ENCODE peak calls at places on chromosomes 2 and 18, in five cellular contexts. M is CD8-positive, alpha-beta memory T cell; N is brain microvascular endothelial cell; Z is right atrium auricular region; C is heart left ventricle. R is an unnamed sample.

GRCh38 chr18:43648002-43648401 is 370.7 kb upstream of the SYT4 start:
- DNase-seq in M (no peak), N (no peak), Z (no peak), C (no peak), R (no peak)

GRCh38 chr2:56185101-56185581 is 1.4 kb downstream of the CCDC85A start:
- DNase-seq in M (no peak), N (no peak), Z (no peak), C (peak; percentile 66), R (no peak)

GRCh38 chr2:20744366-20745335 is 77.7 kb downstream of the GDF7 start:
- DNase-seq in M (no peak), N (no peak), Z (no peak), C (no peak), R (no peak)

GRCh38 chr2:223090540-223091235 is 38.7 kb downstream of the KCNE4 start:
- DNase-seq in M (no peak), N (no peak), Z (no peak), C (no peak), R (no peak)

GRCh38 chr2:159892990-159893389 is 95.0 kb upstream of the CD302 start:
- DNase-seq in M (no peak), N (no peak), Z (no peak), C (no peak), R (no peak)

GRCh38 chr18:34707670-34708069 is 2.4 kb upstream of the DTNA start:
- DNase-seq in M (no peak), N (peak; percentile 90), Z (peak; percentile 74), C (no peak), R (peak; percentile 73)

GRCh38 chr18:68608861-68609465 is 105.9 kb downstream of the TMX3 start:
- DNase-seq in M (no peak), N (no peak), Z (no peak), C (no peak), R (no peak)

GRCh38 chr2:96870631-96871255 is 863 bp upstream of the SEMA4C start:
- DNase-seq in M (peak; percentile 78), N (no peak), Z (no peak), C (peak; percentile 68), R (no peak)

GRCh38 chr2:201195329-201195728 is 12.4 kb downstream of the CASP10 start:
- DNase-seq in M (no peak), N (no peak), Z (no peak), C (no peak), R (no peak)

GRCh38 chr2:99150691-99151090 is 4.1 kb downstream of the TSGA10 start:
- DNase-seq in M (no peak), N (no peak), Z (no peak), C (no peak), R (no peak)

GRCh38 chr18:63188063-63188462 is 131.5 kb downstream of the BCL2 start:
- DNase-seq in M (no peak), N (no peak), Z (no peak), C (no peak), R (no peak)

GRCh38 chr2:145158051-145158586 is 638.2 kb upstream of the ZEB2 start:
- DNase-seq in M (no peak), N (peak; percentile 84), Z (peak; percentile 84), C (peak; percentile 57), R (peak; percentile 88)

GRCh38 chr2:65877331-65877791 is 445.0 kb upstream of the SPRED2 start:
- DNase-seq in M (no peak), N (no peak), Z (no peak), C (no peak), R (peak; percentile 5)

GRCh38 chr2:161586517-161587167 is 37.6 kb upstream of the SLC4A10 start:
- DNase-seq in M (peak; percentile 11), N (no peak), Z (no peak), C (no peak), R (peak; percentile 1)

GRCh38 chr2:88016086-88016947 is at the start of gene RNU2-63P:
- DNase-seq in M (peak; percentile 87), N (peak; percentile 89), Z (no peak), C (peak; percentile 83), R (peak; percentile 39)

GRCh38 chr2:219886615-219887014 is 259.2 kb downstream of the SLC4A3 start:
- DNase-seq in M (no peak), N (no peak), Z (no peak), C (no peak), R (no peak)

GRCh38 chr2:196586511-196586991 is 53.0 kb upstream of the CCDC150 start:
- DNase-seq in M (no peak), N (peak; percentile 93), Z (no peak), C (no peak), R (peak; percentile 74)

GRCh38 chr2:10452956-10453885 is 5.1 kb upstream of the ODC1 start:
- DNase-seq in M (no peak), N (no peak), Z (no peak), C (no peak), R (no peak)

GRCh38 chr2:108459441-108459840 is 10.4 kb downstream of the GCC2 start:
- DNase-seq in M (no peak), N (no peak), Z (no peak), C (no peak), R (no peak)

GRCh38 chr2:233835230-233836186 is 18.8 kb downstream of the HJURP start:
- DNase-seq in M (no peak), N (no peak), Z (no peak), C (no peak), R (no peak)

GRCh38 chr2:42569883-42570282 is 1.5 kb downstream of the MTA3 start:
- DNase-seq in M (peak; percentile 2), N (no peak), Z (no peak), C (no peak), R (no peak)

GRCh38 chr2:204479557-204479956 is 65.7 kb upstream of the PARD3B start:
- DNase-seq in M (no peak), N (peak; percentile 34), Z (no peak), C (no peak), R (no peak)

GRCh38 chr2:234451852-234452625 is 44.8 kb downstream of the ARL4C start:
- DNase-seq in M (peak; percentile 44), N (peak; percentile 93), Z (no peak), C (no peak), R (peak; percentile 93)

GRCh38 chr2:64865831-64866146 is 123.4 kb upstream of the SLC1A4 start:
- DNase-seq in M (no peak), N (no peak), Z (no peak), C (no peak), R (no peak)

GRCh38 chr18:13563390-13563805 is 163.0 kb downstream of the FAM210A start:
- DNase-seq in M (no peak), N (no peak), Z (no peak), C (no peak), R (no peak)

GRCh38 chr2:120693121-120693520 is 42.5 kb upstream of the GLI2 start:
- DNase-seq in M (no peak), N (peak; percentile 40), Z (no peak), C (no peak), R (no peak)

GRCh38 chr2:44389895-44390294 is 28.1 kb downstream of the CAMKMT start:
- DNase-seq in M (no peak), N (no peak), Z (no peak), C (no peak), R (no peak)

GRCh38 chr2:55108456-55108855 is 58.2 kb upstream of the RTN4 start:
- DNase-seq in M (no peak), N (no peak), Z (no peak), C (no peak), R (no peak)

GRCh38 chr2:56170988-56171387 is 12.8 kb upstream of the CCDC85A start:
- DNase-seq in M (no peak), N (no peak), Z (no peak), C (no peak), R (no peak)

GRCh38 chr18:35376393-35376741 is 770 bp downstream of the ZNF396 start:
- DNase-seq in M (peak; percentile 17), N (no peak), Z (no peak), C (peak; percentile 64), R (no peak)

DNA sequence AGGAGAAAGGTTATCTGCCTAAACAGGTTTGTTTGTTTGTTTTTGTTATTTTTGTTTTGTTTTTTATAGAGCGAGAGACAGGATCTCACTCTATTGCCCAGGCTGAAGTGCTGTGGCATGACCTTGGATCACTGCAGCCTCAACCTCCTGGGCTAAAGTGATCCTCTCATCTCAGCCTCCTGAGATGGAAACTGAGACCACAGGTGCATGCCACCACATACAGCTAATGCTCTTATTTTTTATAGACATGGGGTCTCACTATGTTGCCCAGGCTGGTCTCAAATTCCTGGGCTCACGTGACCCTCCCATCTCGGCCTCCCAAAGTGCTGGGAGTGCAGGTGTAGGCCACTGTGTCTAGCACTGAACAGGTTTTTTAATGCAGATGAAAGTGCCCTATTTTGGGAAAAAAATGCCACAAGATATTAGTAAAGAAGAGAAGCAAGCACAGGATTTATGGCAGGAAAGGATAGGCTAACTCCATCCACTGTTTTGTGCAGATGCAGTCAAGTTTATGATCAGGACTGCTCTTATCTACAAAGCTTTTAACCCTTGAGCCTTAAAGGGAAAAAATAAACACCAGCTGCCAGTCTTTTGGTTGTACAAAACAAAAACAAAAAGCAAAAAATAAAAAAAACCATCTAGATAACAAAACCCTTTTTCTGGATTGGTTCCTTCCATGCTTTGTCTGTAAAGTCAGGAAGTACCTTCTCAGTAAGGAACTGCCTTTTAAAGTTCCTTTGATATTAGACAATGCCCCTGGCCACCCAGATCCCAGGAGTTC is 29.4 kb downstream of the MAP4K3 start:
- DNase-seq in M (no peak), N (no peak), Z (no peak), C (no peak), R (no peak)
- H3K4me3 ChIP-seq in M (no peak overlapping the region), N (no peak overlapping the region), Z (no peak overlapping the region), C (no peak overlapping the region), R (no peak overlapping the region)

GRCh38 chr2:177101930-177102329 is 110.7 kb upstream of the HNRNPA3 start:
- DNase-seq in M (no peak), N (no peak), Z (no peak), C (no peak), R (no peak)
- H3K4me3 ChIP-seq in M (no peak overlapping the region), N (no peak overlapping the region), Z (no peak overlapping the region), C (no peak overlapping the region), R (no peak overlapping the region)

GRCh38 chr2:73892631-73893329 is at the start of gene ACTG2:
- DNase-seq in M (no peak), N (peak; percentile 22), Z (no peak), C (no peak), R (no peak)

GRCh38 chr2:73894475-73894850 is 1.7 kb downstream of the ACTG2 start:
- DNase-seq in M (no peak), N (no peak), Z (no peak), C (no peak), R (no peak)

GRCh38 chr2:73895473-73895872 is 2.7 kb downstream of the ACTG2 start:
- DNase-seq in M (no peak), N (no peak), Z (no peak), C (no peak), R (no peak)

GRCh38 chr2:73894877-73895276 is 2.1 kb downstream of the ACTG2 start:
- DNase-seq in M (no peak), N (no peak), Z (no peak), C (no peak), R (no peak)

GRCh38 chr2:73893764-73894474 is 1.1 kb downstream of the ACTG2 start:
- DNase-seq in M (no peak), N (no peak), Z (no peak), C (no peak), R (no peak)
- H3K4me3 ChIP-seq in M (no peak overlapping the region), N (no peak overlapping the region), Z (no peak overlapping the region), C (no peak overlapping the region), R (no peak overlapping the region)

DNA sequence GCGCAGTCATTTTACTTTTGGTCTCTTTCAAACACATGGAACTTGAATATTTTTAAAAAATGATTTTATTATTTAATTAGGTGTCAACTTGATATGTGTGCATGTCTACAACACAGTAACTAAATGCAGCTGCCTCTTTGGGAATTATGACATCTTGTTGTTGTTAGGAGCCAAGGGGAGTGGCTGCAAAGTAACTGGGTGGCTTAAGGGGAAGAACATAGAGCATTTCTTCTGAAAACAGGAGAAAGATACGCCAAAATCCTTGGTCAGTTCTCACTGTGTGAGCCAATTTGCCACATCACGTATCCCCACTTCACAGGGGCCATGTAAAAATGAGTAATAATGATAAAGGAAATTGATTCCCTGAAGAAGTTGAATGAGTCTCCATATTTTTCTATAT is 309.8 kb upstream of the COL3A1 start:
- DNase-seq in M (no peak), N (no peak), Z (no peak), C (no peak), R (no peak)
- H3K4me3 ChIP-seq in M (no peak overlapping the region), N (no peak overlapping the region), Z (no peak overlapping the region), C (no peak overlapping the region), R (no peak overlapping the region)